ENCODE peak calls at places on chromosomes 6 and 20, in six cellular contexts. W is endothelial cell of umbilical vein, F is HepG2, I is GM12878, B is A549, J is K562. H is an unnamed sample.

GRCh38 chr6:166052837-166053236 is 114.8 kb downstream of the TBXT start:
- DNase-seq in B (no peak), I (no peak), F (no peak), J (no peak), W (no peak), H (no peak)

GRCh38 chr6:152087096-152087495 is 279.6 kb downstream of the ESR1 start:
- DNase-seq in W (no peak), I (no peak), F (no peak), B (no peak), J (no peak), H (no peak)

GRCh38 chr6:53300656-53301551 is 47.8 kb downstream of the ELOVL5 start:
- DNase-seq in I (no peak), W (peak), B (no peak), F (peak), J (no peak), H (no peak)

GRCh38 chr6:90584636-90585255 is 2.1 kb downstream of the MAP3K7 start:
- DNase-seq in I (no peak), B (no peak), J (no peak), W (no peak), F (no peak), H (peak)

GRCh38 chr6:167485186-167485978 is 160.5 kb downstream of the TTLL2 start:
- DNase-seq in I (no peak), J (no peak), F (peak), B (peak), W (peak), H (no peak)

GRCh38 chr20:47791084-47791599 is 5.9 kb upstream of the SULF2 start:
- DNase-seq in F (no peak), W (no peak), J (no peak), B (no peak), I (no peak), H (no peak)

GRCh38 chr20:41443667-41444066 is 77.0 kb upstream of the EMILIN3 start:
- DNase-seq in W (no peak), B (no peak), F (no peak), I (no peak), J (no peak), H (peak)

GRCh38 chr6:38495922-38496635 is 143.7 kb downstream of the BTBD9 start:
- DNase-seq in W (peak), J (no peak), B (no peak), I (no peak), F (no peak), H (no peak)

GRCh38 chr6:46764961-46765360 is 18.2 kb downstream of the ANKRD66 start:
- DNase-seq in W (no peak), J (no peak), I (no peak), F (no peak), B (no peak), H (no peak)

GRCh38 chr6:11366183-11366933 is 133.9 kb upstream of the NEDD9 start:
- DNase-seq in J (no peak), F (no peak), W (peak), B (no peak), I (peak), H (peak)

GRCh38 chr6:44733868-44734267 is 346.4 kb downstream of the CDC5L start:
- DNase-seq in W (no peak), I (no peak), F (no peak), J (no peak), B (no peak), H (no peak)

GRCh38 chr6:113585246-113585645 is 271.9 kb upstream of the MARCKS start:
- DNase-seq in J (no peak), F (no peak), I (no peak), B (no peak), W (no peak), H (no peak)

GRCh38 chr20:53032021-53033001 is 60.2 kb downstream of the TSHZ2 start:
- DNase-seq in B (no peak), F (no peak), I (no peak), J (no peak), W (no peak), H (peak)

GRCh38 chr6:113306552-113307145 is 550.5 kb upstream of the MARCKS start:
- DNase-seq in W (peak), J (peak), B (peak), F (peak), I (peak), H (peak)

GRCh38 chr6:97919631-97920030 is 636.6 kb upstream of the MMS22L start:
- DNase-seq in B (no peak), W (no peak), I (no peak), J (no peak), F (no peak), H (no peak)

GRCh38 chr6:97923249-97923648 is 640.2 kb upstream of the MMS22L start:
- DNase-seq in I (no peak), J (no peak), W (no peak), B (no peak), F (no peak), H (no peak)

DNA sequence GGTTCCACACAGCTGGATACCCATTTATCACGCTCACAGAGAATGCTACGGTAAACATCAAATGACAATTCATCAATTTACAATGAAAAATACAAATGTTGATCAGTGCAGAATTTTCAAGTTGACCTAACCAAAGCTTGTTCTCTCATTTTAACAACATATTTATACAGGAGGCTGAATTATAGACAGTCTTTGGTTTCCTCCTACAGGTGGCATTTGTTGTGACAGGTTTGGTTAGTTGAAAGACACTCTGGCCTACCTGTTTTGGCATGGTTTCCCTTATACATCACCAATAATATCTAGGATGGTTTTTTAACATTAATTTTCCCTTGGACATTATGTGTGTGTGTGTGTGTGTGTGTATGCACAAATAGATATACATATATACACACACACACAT is 642.5 kb upstream of the MMS22L start:
- DNase-seq in B (no peak), J (no peak), F (no peak), I (no peak), W (no peak), H (no peak)
- TF ChIP-seq CTCF in B (no peak), J (no peak), F (no peak), I (no peak), W (no peak), H (no peak)

GRCh38 chr20:57654363-57654997 is 34.3 kb upstream of the ZBP1 start:
- DNase-seq in J (peak), I (no peak), B (peak), W (peak), F (peak), H (peak)
- TF ChIP-seq MYC in J (no peak), I (no peak), B (no peak), W (no peak), F (no peak), H (peak)

DNA sequence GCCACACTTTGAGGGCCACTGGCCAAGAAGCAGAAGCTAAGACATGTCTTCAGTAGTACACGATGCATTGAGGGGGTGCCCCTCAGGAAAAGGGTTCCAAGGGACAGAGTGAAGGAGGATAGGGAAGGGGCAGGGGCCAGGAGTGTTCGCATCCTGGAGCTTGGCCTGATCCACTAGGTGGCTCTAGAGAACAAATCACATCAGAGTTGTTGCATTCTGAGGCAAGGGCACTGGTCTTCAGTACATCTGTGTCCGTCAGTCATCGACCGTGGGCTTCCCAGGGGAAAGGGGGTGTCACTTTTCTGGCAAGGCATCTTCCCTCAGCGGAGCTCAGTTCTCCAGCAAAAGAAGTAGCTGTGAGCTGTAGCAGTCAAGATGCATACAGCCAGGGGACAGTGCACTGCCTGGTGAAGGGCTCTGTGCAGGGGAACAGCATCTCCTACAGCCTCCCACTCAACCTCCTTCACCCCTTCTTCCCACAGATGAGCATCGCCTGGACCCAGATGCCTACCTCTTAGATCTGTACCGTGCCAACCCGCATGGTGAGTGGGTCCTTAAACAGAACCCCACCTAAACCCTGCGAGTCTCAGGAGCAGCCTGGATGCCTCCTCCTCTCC is 47.8 kb downstream of the ARHGAP40 start:
- DNase-seq in W (peak), B (no peak), I (no peak), J (peak), F (peak), H (peak)
- TF ChIP-seq CTCF in W (peak), B (peak), I (peak), J (peak), F (peak), H (peak)

GRCh38 chr6:89485320-89485719 is 52.4 kb downstream of the ANKRD6 start:
- DNase-seq in J (no peak), I (no peak), W (no peak), F (no peak), B (no peak), H (no peak)
- TF ChIP-seq MYC in J (no peak), I (no peak), W (no peak), F (no peak), B (no peak), H (no peak)